ENCODE peak calls at places on chromosomes 4 and X, in seven cellular contexts. N is GM23338, V is stomach, K is suprapubic skin, W is Panc1, F is K562, I is GM12878. H is an unnamed sample.

GRCh38 chr4:108427946-108428345 is 192.4 kb upstream of the RPL34 start:
- DNase-seq in K (no peak), W (no peak), V (no peak), I (no peak), F (no peak), N (no peak), H (no peak)

GRCh38 chr4:109079731-109080130 is 222.7 kb downstream of the COL25A1 start:
- DNase-seq in K (no peak), W (no peak), F (no peak), I (no peak), N (no peak), V (no peak), H (no peak)

GRCh38 chr4:19386786-19387185 is 864.9 kb upstream of the SLIT2 start:
- DNase-seq in K (no peak), N (no peak), F (no peak), V (no peak), W (no peak), I (no peak), H (no peak)

GRCh38 chr4:108943971-108944370 is 181.1 kb upstream of the ETNPPL start:
- DNase-seq in F (no peak), V (no peak), I (no peak), N (no peak), W (no peak), K (no peak), H (no peak)

GRCh38 chrX:39819921-39820849 is 277.6 kb downstream of the BCOR start:
- DNase-seq in V (peak; percentile 29), K (no peak), N (peak; percentile 36), F (no peak), I (no peak), W (no peak), H (no peak)

GRCh38 chrX:101417981-101418841 is 10.2 kb downstream of the HNRNPH2 start:
- DNase-seq in F (no peak), V (peak; percentile 58), N (peak; percentile 74), K (peak; percentile 76), I (no peak), W (no peak), H (peak; percentile 59)

GRCh38 chr4:10317345-10317744 is 139.9 kb downstream of the ZNF518B start:
- DNase-seq in F (peak; percentile 25), N (no peak), K (no peak), W (no peak), I (no peak), V (no peak), H (no peak)

GRCh38 chrX:72094894-72095293 is 36.8 kb downstream of the RTL5 start:
- DNase-seq in V (peak; percentile 44), K (no peak), W (no peak), N (peak; percentile 46), F (peak; percentile 30), I (no peak), H (peak; percentile 15)

GRCh38 chrX:31353095-31353494 is 281.3 kb upstream of the FTHL17 start:
- DNase-seq in W (no peak), K (no peak), F (no peak), V (no peak), N (no peak), I (no peak), H (no peak)

GRCh38 chr4:140689628-140690027 is 66.6 kb downstream of the TBC1D9 start:
- DNase-seq in K (no peak), F (no peak), V (no peak), N (no peak), W (no peak), I (no peak), H (no peak)

GRCh38 chr4:1990676-1991075 is 18.1 kb downstream of the NELFA start:
- DNase-seq in I (no peak), F (no peak), V (no peak), N (no peak), K (no peak), W (no peak), H (no peak)

GRCh38 chrX:133151320-133151719 is 54.4 kb upstream of the USP26 start:
- DNase-seq in V (no peak), I (no peak), W (no peak), N (no peak), K (no peak), F (no peak), H (peak; percentile 26)

GRCh38 chr4:8201341-8201781 is 2.3 kb downstream of the SH3TC1 start:
- DNase-seq in W (no peak), K (no peak), V (no peak), I (peak; percentile 45), F (no peak), N (no peak), H (peak; percentile 42)

GRCh38 chr4:4502694-4503311 is 39.0 kb downstream of the STX18 start:
- DNase-seq in K (no peak), V (no peak), W (no peak), F (peak; percentile 32), N (no peak), I (no peak), H (no peak)

GRCh38 chr4:153974452-153974851 is 185.6 kb upstream of the SFRP2 start:
- DNase-seq in K (no peak), N (no peak), V (no peak), F (no peak), W (no peak), I (no peak), H (no peak)

GRCh38 chr4:110630621-110631402 is 7.9 kb upstream of the PITX2 start:
- DNase-seq in F (no peak), I (no peak), W (no peak), K (no peak), V (no peak), N (peak; percentile 66), H (no peak)

GRCh38 chr4:113957961-113958360 is 21.5 kb downstream of the ARSJ start:
- DNase-seq in K (no peak), W (no peak), N (peak; percentile 7), V (no peak), I (no peak), F (no peak), H (no peak)

GRCh38 chrX:67544281-67544680 is 460 bp downstream of the AR start:
- DNase-seq in N (peak; percentile 31), K (no peak), I (no peak), W (no peak), V (peak; percentile 30), F (no peak), H (no peak)

GRCh38 chrX:66633541-66633940 is 5.3 kb downstream of the EDA2R start:
- DNase-seq in V (no peak), K (no peak), W (no peak), N (no peak), F (no peak), I (no peak), H (no peak)

GRCh38 chrX:9604111-9604907 is 139.5 kb downstream of the TBL1X start:
- DNase-seq in V (no peak), W (no peak), K (no peak), I (no peak), N (no peak), F (no peak), H (no peak)

GRCh38 chrX:9609987-9610386 is 145.1 kb downstream of the TBL1X start:
- DNase-seq in N (no peak), F (no peak), K (no peak), W (no peak), V (no peak), I (no peak), H (no peak)

GRCh38 chrX:9606971-9607370 is 142.1 kb downstream of the TBL1X start:
- DNase-seq in I (no peak), V (no peak), F (no peak), K (no peak), N (no peak), W (no peak), H (no peak)

GRCh38 chrX:9605484-9605883 is 140.6 kb downstream of the TBL1X start:
- DNase-seq in V (no peak), F (no peak), K (no peak), N (no peak), W (no peak), I (no peak), H (no peak)

GRCh38 chrX:9604908-9605306 is 140.0 kb downstream of the TBL1X start:
- DNase-seq in F (no peak), W (no peak), K (no peak), I (no peak), N (no peak), V (no peak), H (no peak)
- TF ChIP-seq POLR2AphosphoS5 in F (no peak), W (no peak), K (no peak), I (no peak), N (no peak), V (no peak), H (no peak)

GRCh38 chr4:740011-740410 is 34.4 kb downstream of the PCGF3 start:
- DNase-seq in F (no peak), N (no peak), W (no peak), K (no peak), I (no peak), V (no peak), H (no peak)
- TF ChIP-seq POLR2AphosphoS5 in F (no peak), N (no peak), W (no peak), K (no peak), I (no peak), V (no peak), H (no peak)

GRCh38 chr4:32189130-32189529 is 1469.0 kb downstream of the PCDH7 start:
- DNase-seq in N (no peak), F (no peak), I (no peak), W (no peak), V (no peak), K (no peak), H (no peak)
- TF ChIP-seq POLR2AphosphoS5 in N (no peak), F (no peak), I (no peak), W (no peak), V (no peak), K (no peak), H (no peak)

GRCh38 chr4:181950372-181951127 is 292.7 kb upstream of the TENM3 start:
- DNase-seq in I (no peak), V (no peak), K (no peak), N (no peak), W (no peak), F (no peak), H (no peak)

GRCh38 chr4:181946902-181947301 is 296.3 kb upstream of the TENM3 start:
- DNase-seq in W (no peak), N (no peak), V (no peak), F (no peak), K (no peak), I (no peak), H (no peak)

GRCh38 chr4:181952478-181952877 is 290.7 kb upstream of the TENM3 start:
- DNase-seq in K (no peak), W (no peak), N (no peak), I (no peak), F (no peak), V (no peak), H (peak; percentile 25)

GRCh38 chr4:181951265-181951664 is 291.9 kb upstream of the TENM3 start:
- DNase-seq in K (no peak), F (no peak), N (no peak), W (no peak), I (no peak), V (no peak), H (no peak)

GRCh38 chr4:181949704-181950312 is 293.4 kb upstream of the TENM3 start:
- DNase-seq in K (no peak), F (no peak), N (peak; percentile 80), I (no peak), V (no peak), W (no peak), H (no peak)
- TF ChIP-seq POLR2AphosphoS5 in K (no peak), F (no peak), N (peak; percentile 31), I (no peak), V (no peak), W (no peak), H (no peak)

DNA sequence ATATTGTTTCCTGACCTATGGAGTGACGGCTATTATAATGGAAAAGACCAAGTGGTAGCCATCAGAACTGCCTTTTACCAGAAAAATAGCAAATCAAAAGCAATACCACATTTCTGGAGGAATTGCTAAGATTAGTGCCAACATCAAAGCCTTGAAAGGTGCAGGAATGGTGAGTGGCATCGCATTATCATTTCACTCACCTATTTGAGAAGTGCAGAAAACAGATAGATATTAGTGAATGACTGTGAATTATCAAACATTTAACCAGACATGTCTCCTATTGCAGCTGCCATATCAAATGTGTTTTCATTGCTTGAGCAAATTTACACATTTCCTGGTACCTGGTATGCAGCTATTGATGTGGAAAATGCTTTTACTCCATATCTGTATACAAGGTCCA is 1638.1 kb upstream of the PABPC4L start:
- DNase-seq in K (no peak), F (no peak), V (no peak), W (no peak), I (no peak), N (no peak), H (no peak)
- TF ChIP-seq POLR2AphosphoS5 in K (no peak), F (no peak), V (no peak), W (no peak), I (no peak), N (no peak), H (no peak)

H was measured in transverse colon.